ENCODE peak calls at places on chromosomes 12 and 14, in ten cellular contexts. Y is prostate gland, Q is cardiac muscle cell, W is testis, T is uterus, O is mucosa of descending colon, I is upper lobe of right lung, J is kidney, D is HCT116, N is colonic mucosa. U is an unnamed sample.

GRCh38 chr12:16349132-16349463 is 1.7 kb downstream of the MGST1 start:
- DNase-seq in Y (peak; percentile 33), Q (no peak), W (peak; percentile 20), T (peak; percentile 72), O (no peak), I (no peak), J (no peak), D (no peak), N (peak; percentile 70), U (peak; percentile 80)

GRCh38 chr12:124904306-124905098 is 9.9 kb downstream of the UBC start:
- DNase-seq in Y (peak; percentile 75), Q (peak; percentile 51), W (peak; percentile 96), T (peak; percentile 85), O (peak; percentile 90), I (peak; percentile 89), J (peak; percentile 96), D (no peak), N (peak; percentile 86), U (peak; percentile 86)

GRCh38 chr14:68143341-68143807 is 323.8 kb downstream of the RAD51B start:
- DNase-seq in Y (peak; percentile 47), Q (no peak), W (peak; percentile 85), T (peak; percentile 86), O (peak; percentile 68), I (no peak), J (peak; percentile 78), D (no peak), N (peak; percentile 79), U (peak; percentile 74)

GRCh38 chr12:67269632-67270578 is 747 bp downstream of the CAND1 start:
- DNase-seq in Y (peak; percentile 36), Q (peak; percentile 64), W (peak; percentile 63), T (peak; percentile 47), O (peak; percentile 77), I (peak; percentile 81), J (peak; percentile 90), D (no peak), N (peak; percentile 53), U (peak; percentile 71)

GRCh38 chr12:62933220-62933870 is 1.6 kb downstream of the PPM1H start:
- DNase-seq in Y (peak; percentile 54), Q (peak; percentile 19), W (peak; percentile 54), T (no peak), O (no peak), I (no peak), J (peak; percentile 77), D (no peak), N (peak; percentile 50), U (no peak)

GRCh38 chr12:11824069-11824468 is 174.6 kb downstream of the ETV6 start:
- DNase-seq in Y (no peak), Q (no peak), W (peak; percentile 10), T (no peak), O (no peak), I (no peak), J (no peak), D (no peak), N (no peak), U (no peak)

GRCh38 chr14:96748371-96748770 is 48.8 kb upstream of the VRK1 start:
- DNase-seq in Y (no peak), Q (no peak), W (peak; percentile 24), T (no peak), O (no peak), I (no peak), J (no peak), D (no peak), N (no peak), U (no peak)

GRCh38 chr12:112116232-112117060 is 7.9 kb upstream of the NAA25 start:
- DNase-seq in Y (no peak), Q (peak; percentile 91), W (peak; percentile 85), T (no peak), O (no peak), I (peak; percentile 75), J (peak; percentile 84), D (peak; percentile 23), N (peak; percentile 58), U (peak; percentile 74)

GRCh38 chr12:108587826-108588225 is 10.1 kb downstream of the TMEM119 start:
- DNase-seq in Y (no peak), Q (no peak), W (no peak), T (no peak), O (no peak), I (peak; percentile 54), J (peak; percentile 32), D (no peak), N (no peak), U (no peak)

DNA sequence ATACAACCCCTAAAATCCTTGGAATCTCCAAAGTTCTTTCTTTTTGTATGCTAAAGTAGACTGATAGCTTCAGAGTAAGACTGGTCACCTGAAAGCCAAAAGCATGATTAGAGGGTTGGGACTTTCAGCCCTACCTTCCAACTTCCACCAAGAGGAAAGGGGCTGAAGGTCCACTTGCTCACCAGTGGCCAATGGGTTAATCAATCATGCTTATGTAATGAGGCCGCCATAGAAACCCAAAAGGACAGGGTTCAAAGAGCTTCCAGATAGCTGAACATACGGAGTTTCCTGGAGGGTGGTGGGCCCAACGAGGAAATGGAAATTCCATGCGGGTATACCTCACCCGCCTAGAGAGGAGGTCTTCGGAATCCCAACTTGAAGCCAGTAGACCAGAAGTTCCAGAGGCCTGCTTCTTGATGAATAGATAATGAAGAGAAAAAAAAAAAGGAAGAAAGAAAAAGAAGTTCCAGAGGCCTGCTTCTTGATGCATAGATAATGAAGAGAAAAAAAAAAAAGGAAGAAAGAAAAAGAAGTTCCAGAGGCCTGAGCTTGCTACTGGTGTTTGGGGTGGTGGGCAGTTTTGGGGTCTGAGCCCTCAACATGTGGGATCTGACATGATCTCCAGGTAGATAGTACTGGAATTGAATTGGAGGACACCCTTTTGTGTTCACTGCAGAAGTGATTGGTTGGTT is 11.2 kb upstream of the BTG1 start:
- DNase-seq in Y (no peak), Q (no peak), W (no peak), T (no peak), O (no peak), I (no peak), J (no peak), D (no peak), N (no peak), U (no peak)
- H3K4me1 ChIP-seq in Y (no peaks in the 10 kb centered on the region), Q (no peaks in the 10 kb centered on the region), W (peaks cover 4% of the 10 kb centered on the region), T (no peaks in the 10 kb centered on the region), O (no peaks in the 10 kb centered on the region), I (peaks cover 7% of the 10 kb centered on the region), J (no peaks in the 10 kb centered on the region), D (no peaks in the 10 kb centered on the region), N (peaks cover 5% of the 10 kb centered on the region), U (no peaks in the 10 kb centered on the region)

DNA sequence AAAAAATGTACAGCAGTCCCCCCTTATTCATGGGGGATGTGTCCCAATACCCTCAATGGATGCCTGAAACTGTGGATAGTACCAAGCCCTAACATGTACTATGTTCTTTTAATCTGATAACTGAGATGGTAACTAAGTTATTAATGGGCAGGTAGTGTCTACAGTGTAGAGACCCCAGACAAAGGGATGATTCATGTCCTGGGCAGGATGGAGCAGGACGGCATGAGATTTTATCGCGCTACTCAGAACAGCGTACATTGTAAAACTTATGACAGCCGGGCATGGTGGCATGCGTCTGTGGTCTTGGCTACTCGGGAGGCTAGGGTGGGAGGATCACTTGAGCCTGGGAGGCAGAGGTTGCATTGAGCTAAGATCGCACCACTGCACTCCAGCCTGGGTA is 37.1 kb downstream of the KIAA0586 start:
- DNase-seq in Y (no peak), Q (no peak), W (no peak), T (no peak), O (no peak), I (no peak), J (no peak), D (no peak), N (no peak), U (no peak)
- H3K4me1 ChIP-seq in Y (no peaks in the 10 kb centered on the region), Q (no peaks in the 10 kb centered on the region), W (no peaks in the 10 kb centered on the region), T (no peaks in the 10 kb centered on the region), O (no peaks in the 10 kb centered on the region), I (no peaks in the 10 kb centered on the region), J (no peaks in the 10 kb centered on the region), D (no peaks in the 10 kb centered on the region), N (no peaks in the 10 kb centered on the region), U (no peaks in the 10 kb centered on the region)

DNA sequence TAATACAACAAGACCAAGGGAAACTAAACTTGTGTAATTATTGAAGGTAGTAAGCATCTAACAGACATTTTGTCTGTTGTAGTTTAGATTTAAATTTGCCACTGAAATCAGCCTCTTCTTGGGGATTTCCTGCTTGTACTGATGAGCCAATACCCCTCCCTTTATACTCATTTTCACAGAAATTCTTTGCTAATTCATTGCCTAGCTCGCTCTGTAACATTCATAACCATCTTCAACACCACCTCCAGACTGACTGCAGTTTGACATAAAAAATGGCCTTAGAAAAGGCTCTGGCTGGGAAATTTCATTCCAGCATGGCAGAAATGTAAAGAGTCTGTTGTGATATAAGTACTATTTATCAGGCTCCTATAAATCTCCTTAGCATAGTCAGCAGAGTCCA is 109.7 kb upstream of the FLRT2 start:
- DNase-seq in Y (no peak), Q (no peak), W (no peak), T (no peak), O (no peak), I (no peak), J (no peak), D (no peak), N (no peak), U (no peak)
- H3K4me1 ChIP-seq in Y (no peaks in the 10 kb centered on the region), Q (no peaks in the 10 kb centered on the region), W (no peaks in the 10 kb centered on the region), T (no peaks in the 10 kb centered on the region), O (no peaks in the 10 kb centered on the region), I (no peaks in the 10 kb centered on the region), J (no peaks in the 10 kb centered on the region), D (no peaks in the 10 kb centered on the region), N (no peaks in the 10 kb centered on the region), U (no peaks in the 10 kb centered on the region)

DNA sequence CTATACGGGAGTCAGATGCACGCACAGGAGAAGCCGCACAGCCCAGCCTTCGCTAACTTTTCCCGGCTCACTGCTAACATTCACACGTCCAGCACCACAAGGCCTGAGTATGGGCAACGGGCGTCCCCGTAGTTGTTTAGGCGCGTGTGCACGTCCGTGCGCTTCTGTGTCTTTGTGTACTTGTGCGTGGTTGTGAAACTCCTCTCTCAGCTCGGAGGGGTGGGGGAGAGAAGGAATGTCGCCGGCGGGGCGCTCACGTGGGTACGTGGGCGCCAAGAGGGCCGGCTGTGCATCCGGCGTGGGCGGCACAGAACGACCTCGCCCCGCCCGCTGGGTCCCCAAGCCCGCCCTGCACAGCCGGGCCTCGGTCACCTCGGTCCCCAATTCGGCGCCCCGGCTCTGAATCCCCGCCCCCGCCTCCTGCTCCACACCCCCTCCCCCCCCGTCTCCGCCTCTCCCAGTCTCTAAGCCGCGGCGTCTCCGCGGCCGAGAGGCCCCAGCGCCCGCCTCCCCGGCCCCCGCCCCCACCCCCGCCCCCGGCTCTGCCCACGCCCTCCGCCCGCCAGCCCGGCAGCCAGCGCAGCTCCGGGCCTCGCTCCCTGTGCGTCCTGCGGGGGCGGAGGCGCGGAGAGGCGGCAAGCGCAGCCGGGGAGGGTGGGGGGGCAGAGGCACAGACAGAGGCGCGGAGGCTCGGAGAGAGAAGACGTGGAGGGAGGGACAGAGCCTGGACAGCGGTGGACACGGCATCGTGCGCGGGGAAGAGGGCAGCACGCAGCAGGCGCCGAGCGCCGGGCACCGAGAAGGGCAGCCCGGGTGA is at the start of gene NAB2:
- DNase-seq in Y (peak; percentile 97), Q (peak; percentile 98), W (peak; percentile 96), T (peak; percentile 95), O (peak; percentile 97), I (peak; percentile 99), J (peak; percentile 99), D (peak; percentile 85), N (peak; percentile 93), U (peak; percentile 99)
- H3K4me1 ChIP-seq in Y (peaks cover 34% of the 10 kb centered on the region), Q (peaks cover 15% of the 10 kb centered on the region), W (peaks cover 42% of the 10 kb centered on the region), T (peaks cover 13% of the 10 kb centered on the region), O (peaks cover 37% of the 10 kb centered on the region), I (peaks cover 40% of the 10 kb centered on the region), J (peaks cover 15% of the 10 kb centered on the region), D (peaks cover 37% of the 10 kb centered on the region), N (peaks cover 4% of the 10 kb centered on the region), U (peaks cover 30% of the 10 kb centered on the region)

GRCh38 chr12:131604146-131604844 is 106.6 kb upstream of the SFSWAP start:
- DNase-seq in Y (no peak), Q (no peak), W (no peak), T (no peak), O (peak; percentile 59), I (no peak), J (no peak), D (no peak), N (no peak), U (peak; percentile 37)
- H3K4me1 ChIP-seq in Y (no peaks in the 10 kb centered on the region), Q (no peaks in the 10 kb centered on the region), W (no peaks in the 10 kb centered on the region), T (no peaks in the 10 kb centered on the region), O (no peaks in the 10 kb centered on the region), I (peaks cover 11% of the 10 kb centered on the region), J (no peaks in the 10 kb centered on the region), D (no peaks in the 10 kb centered on the region), N (no peaks in the 10 kb centered on the region), U (no peaks in the 10 kb centered on the region)

U was measured in Peyer's patch.